ENCODE peak calls at places on chromosomes 3 and 15, in seven cellular contexts. One of them, this sample, is unnamed.

GRCh38 chr15:42092666-42093445 is 1.5 kb downstream of the PLA2G4D start:
- DNase-seq in AG10803: no peak
- DNase-seq in T-helper 9 cell: no peak
- DNase-seq in myocyte: no peak
- DNase-seq in fibroblast of the aortic adventitia: peak; percentile 38
- DNase-seq in cardiac fibroblast: no peak
- DNase-seq in EL: no peak
- DNase-seq in this sample: no peak

GRCh38 chr3:150253622-150254021 is 154.5 kb upstream of the TSC22D2 start:
- DNase-seq in fibroblast of the aortic adventitia: no peak
- DNase-seq in EL: no peak
- DNase-seq in AG10803: no peak
- DNase-seq in T-helper 9 cell: no peak
- DNase-seq in cardiac fibroblast: no peak
- DNase-seq in myocyte: peak; percentile 83
- DNase-seq in this sample: no peak

GRCh38 chr3:195692361-195692700 is 28.4 kb upstream of the MUC20 start:
- DNase-seq in myocyte: no peak
- DNase-seq in EL: peak; percentile 12
- DNase-seq in AG10803: no peak
- DNase-seq in T-helper 9 cell: no peak
- DNase-seq in cardiac fibroblast: no peak
- DNase-seq in fibroblast of the aortic adventitia: no peak
- DNase-seq in this sample: no peak

GRCh38 chr3:149395107-149396089 is 17.9 kb upstream of the TM4SF1 start:
- DNase-seq in fibroblast of the aortic adventitia: peak; percentile 40
- DNase-seq in AG10803: no peak
- DNase-seq in myocyte: peak; percentile 96
- DNase-seq in EL: peak; percentile 63
- DNase-seq in T-helper 9 cell: no peak
- DNase-seq in cardiac fibroblast: peak; percentile 84
- DNase-seq in this sample: no peak

GRCh38 chr15:89587955-89588354 is 12.7 kb downstream of the TICRR start:
- DNase-seq in fibroblast of the aortic adventitia: peak; percentile 61
- DNase-seq in myocyte: no peak
- DNase-seq in AG10803: peak; percentile 62
- DNase-seq in cardiac fibroblast: peak; percentile 39
- DNase-seq in EL: peak; percentile 76
- DNase-seq in T-helper 9 cell: no peak
- DNase-seq in this sample: peak; percentile 51

GRCh38 chr15:101500865-101501551 is 11.5 kb upstream of the PCSK6 start:
- DNase-seq in T-helper 9 cell: no peak
- DNase-seq in EL: no peak
- DNase-seq in fibroblast of the aortic adventitia: no peak
- DNase-seq in myocyte: peak; percentile 33
- DNase-seq in cardiac fibroblast: peak; percentile 19
- DNase-seq in AG10803: peak; percentile 23
- DNase-seq in this sample: no peak

GRCh38 chr3:45597166-45597565 is 2.6 kb downstream of the LIMD1 start:
- DNase-seq in EL: peak; percentile 54
- DNase-seq in T-helper 9 cell: no peak
- DNase-seq in AG10803: peak; percentile 46
- DNase-seq in cardiac fibroblast: peak; percentile 51
- DNase-seq in fibroblast of the aortic adventitia: peak; percentile 76
- DNase-seq in myocyte: no peak
- DNase-seq in this sample: peak; percentile 43

GRCh38 chr15:100201376-100202280 is 140.1 kb downstream of the ADAMTS17 start:
- DNase-seq in EL: no peak
- DNase-seq in myocyte: no peak
- DNase-seq in fibroblast of the aortic adventitia: no peak
- DNase-seq in T-helper 9 cell: no peak
- DNase-seq in AG10803: peak; percentile 1
- DNase-seq in cardiac fibroblast: no peak
- DNase-seq in this sample: no peak

GRCh38 chr3:149460123-149460522 is 14.4 kb upstream of the TM4SF4 start:
- DNase-seq in AG10803: peak; percentile 84
- DNase-seq in T-helper 9 cell: no peak
- DNase-seq in fibroblast of the aortic adventitia: peak; percentile 80
- DNase-seq in EL: no peak
- DNase-seq in myocyte: peak; percentile 84
- DNase-seq in cardiac fibroblast: peak; percentile 67
- DNase-seq in this sample: peak; percentile 27

GRCh38 chr3:126895178-126896066 is 87.5 kb upstream of the PLXNA1 start:
- DNase-seq in T-helper 9 cell: no peak
- DNase-seq in EL: peak; percentile 43
- DNase-seq in AG10803: peak; percentile 17
- DNase-seq in cardiac fibroblast: peak; percentile 40
- DNase-seq in fibroblast of the aortic adventitia: peak; percentile 60
- DNase-seq in myocyte: peak; percentile 88
- DNase-seq in this sample: no peak

GRCh38 chr3:143769663-143770062 is 78.6 kb downstream of the SLC9A9 start:
- DNase-seq in T-helper 9 cell: no peak
- DNase-seq in fibroblast of the aortic adventitia: peak; percentile 92
- DNase-seq in myocyte: peak; percentile 54
- DNase-seq in cardiac fibroblast: peak; percentile 88
- DNase-seq in EL: no peak
- DNase-seq in AG10803: peak; percentile 74
- DNase-seq in this sample: peak; percentile 34